ENCODE peak calls at places on chromosome 22, in ten cellular contexts. Y, B, N, G, M, V, X, F, C and Z are unnamed samples.
A peak's percentile ranks its signal among the peaks of the same experiment; 100 is the strongest.

GRCh38 chr22:23269441-23270211 is 89.3 kb downstream of the BCR start:
- DNase-seq in X (no peak), N (no peak), G (no peak), M (no peak), F (peak; percentile 69), Y (no peak), B (no peak), C (peak; percentile 21), V (no peak), Z (no peak)

GRCh38 chr22:19035474-19036228 is 86.6 kb downstream of the DGCR2 start:
- DNase-seq in Y (peak; percentile 54), F (peak; percentile 76), N (no peak), C (peak; percentile 53), B (peak; percentile 7), M (no peak), G (peak; percentile 8), V (no peak), X (no peak), Z (no peak)

GRCh38 chr22:28869736-28870135 is 13.6 kb upstream of the ZNRF3 start:
- DNase-seq in V (no peak), C (no peak), M (no peak), N (no peak), X (no peak), F (no peak), B (no peak), G (no peak), Y (no peak), Z (no peak)

GRCh38 chr22:47390026-47390970 is 627.8 kb downstream of the TBC1D22A start:
- DNase-seq in C (no peak), Y (no peak), F (no peak), X (no peak), G (no peak), V (no peak), B (no peak), M (no peak), N (no peak), Z (no peak)

GRCh38 chr22:50530857-50531545 is 1.2 kb upstream of the TYMP start:
- DNase-seq in V (peak; percentile 85), B (peak; percentile 85), C (peak; percentile 70), Y (peak; percentile 89), F (no peak), X (peak; percentile 73), M (no peak), N (no peak), G (peak; percentile 86), Z (peak; percentile 43)

GRCh38 chr22:20547029-20547428 is 39.6 kb downstream of the MED15 start:
- DNase-seq in M (no peak), X (no peak), F (no peak), N (no peak), G (no peak), V (no peak), C (no peak), Y (no peak), B (no peak), Z (no peak)

GRCh38 chr22:20131593-20131855 is at the start of gene ZDHHC8:
- DNase-seq in V (peak; percentile 24), X (peak; percentile 37), N (no peak), F (peak; percentile 97), C (no peak), B (no peak), Y (no peak), G (no peak), M (no peak), Z (no peak)

GRCh38 chr22:42431401-42432019 is 693 bp downstream of the NFAM1 start:
- DNase-seq in F (no peak), N (no peak), X (no peak), G (no peak), B (no peak), M (no peak), V (no peak), Y (no peak), C (peak; percentile 32), Z (no peak)

GRCh38 chr22:23353004-23353403 is 172.7 kb downstream of the BCR start:
- DNase-seq in M (no peak), V (no peak), C (no peak), X (no peak), F (no peak), Y (no peak), N (no peak), G (no peak), B (no peak), Z (no peak)

GRCh38 chr22:18056161-18056666 is 21.6 kb upstream of the PEX26 start:
- DNase-seq in G (peak; percentile 82), N (peak; percentile 88), V (peak; percentile 40), B (peak; percentile 63), F (peak; percentile 31), C (no peak), Y (peak; percentile 87), M (peak; percentile 52), X (no peak), Z (no peak)

GRCh38 chr22:29773233-29773632 is 6.1 kb downstream of the UQCR10 start:
- DNase-seq in N (peak; percentile 52), X (no peak), V (peak; percentile 57), C (no peak), G (no peak), Y (peak; percentile 66), B (peak; percentile 56), F (no peak), M (no peak), Z (no peak)

GRCh38 chr22:17743661-17744411 is 30.4 kb downstream of the BID start:
- DNase-seq in F (no peak), G (no peak), B (no peak), N (no peak), Y (no peak), V (no peak), C (no peak), M (no peak), X (no peak), Z (no peak)

GRCh38 chr22:18987765-18988164 is 51.7 kb upstream of the PRODH start:
- DNase-seq in N (no peak), Y (no peak), X (peak; percentile 46), C (peak; percentile 36), G (peak; percentile 6), B (peak; percentile 4), F (peak; percentile 85), V (peak; percentile 66), M (no peak), Z (no peak)

GRCh38 chr22:40193429-40194421 is 16.0 kb downstream of the TNRC6B start:
- DNase-seq in Y (no peak), G (peak; percentile 62), B (peak; percentile 49), X (peak; percentile 51), C (no peak), N (no peak), F (no peak), M (no peak), V (no peak), Z (no peak)
- TF ChIP-seq CTCF in Y (no peak), G (peak; percentile 48), B (peak; percentile 23), X (peak; percentile 63), C (peak; percentile 21), N (peak; percentile 71), F (peak; percentile 54), M (peak; percentile 41), V (no peak), Z (peak; percentile 56)

GRCh38 chr22:32413715-32414114 is 1.7 kb upstream of the RTCB start:
- DNase-seq in N (peak; percentile 33), X (no peak), Y (no peak), G (peak; percentile 49), B (peak; percentile 39), F (no peak), C (no peak), M (no peak), V (no peak), Z (no peak)
- TF ChIP-seq CTCF in N (peak; percentile 77), X (peak; percentile 43), Y (peak; percentile 7), G (peak; percentile 58), B (peak; percentile 33), F (peak; percentile 19), C (no peak), M (peak; percentile 43), V (no peak), Z (peak; percentile 58)

DNA sequence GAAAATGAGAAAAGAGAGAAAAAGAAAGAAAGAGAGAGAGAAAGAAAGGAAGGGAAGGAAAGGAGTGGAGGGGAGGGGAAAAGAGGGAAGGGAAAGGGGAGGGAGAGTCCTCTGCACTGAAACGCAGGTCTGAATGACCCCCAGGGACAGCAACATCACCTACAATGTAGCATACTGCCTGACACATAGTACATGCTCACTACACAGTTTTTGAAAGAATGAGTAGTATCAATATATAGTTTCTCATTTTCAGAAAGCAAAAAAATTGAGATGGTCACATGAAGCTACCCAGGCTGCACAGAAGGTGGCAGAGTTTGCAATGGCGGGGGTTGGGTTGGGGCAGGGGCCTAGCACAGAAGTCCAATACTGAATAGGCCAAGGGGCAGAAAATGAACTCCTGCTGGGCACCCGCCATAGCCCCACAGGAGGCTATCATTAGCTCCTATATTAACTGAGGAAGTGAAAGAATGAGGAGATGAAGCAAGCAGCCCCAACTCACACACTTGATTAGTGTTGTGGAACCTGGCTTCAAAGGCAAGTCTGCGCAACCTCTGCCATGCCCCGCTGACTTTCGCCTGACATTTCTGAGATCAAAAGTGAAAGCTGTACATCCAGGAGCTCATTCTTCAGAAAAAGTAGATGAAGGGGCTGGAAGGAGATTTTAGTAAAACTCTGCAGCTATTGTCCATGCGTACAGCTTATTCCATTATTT is 241.2 kb upstream of the SYN3 start:
- DNase-seq in Y (no peak), F (no peak), X (no peak), C (peak; percentile 36), G (no peak), V (no peak), M (no peak), N (no peak), B (no peak), Z (no peak)
- TF ChIP-seq CTCF in Y (no peak), F (no peak), X (no peak), C (peak; percentile 8), G (no peak), V (no peak), M (no peak), N (no peak), B (no peak), Z (no peak)

DNA sequence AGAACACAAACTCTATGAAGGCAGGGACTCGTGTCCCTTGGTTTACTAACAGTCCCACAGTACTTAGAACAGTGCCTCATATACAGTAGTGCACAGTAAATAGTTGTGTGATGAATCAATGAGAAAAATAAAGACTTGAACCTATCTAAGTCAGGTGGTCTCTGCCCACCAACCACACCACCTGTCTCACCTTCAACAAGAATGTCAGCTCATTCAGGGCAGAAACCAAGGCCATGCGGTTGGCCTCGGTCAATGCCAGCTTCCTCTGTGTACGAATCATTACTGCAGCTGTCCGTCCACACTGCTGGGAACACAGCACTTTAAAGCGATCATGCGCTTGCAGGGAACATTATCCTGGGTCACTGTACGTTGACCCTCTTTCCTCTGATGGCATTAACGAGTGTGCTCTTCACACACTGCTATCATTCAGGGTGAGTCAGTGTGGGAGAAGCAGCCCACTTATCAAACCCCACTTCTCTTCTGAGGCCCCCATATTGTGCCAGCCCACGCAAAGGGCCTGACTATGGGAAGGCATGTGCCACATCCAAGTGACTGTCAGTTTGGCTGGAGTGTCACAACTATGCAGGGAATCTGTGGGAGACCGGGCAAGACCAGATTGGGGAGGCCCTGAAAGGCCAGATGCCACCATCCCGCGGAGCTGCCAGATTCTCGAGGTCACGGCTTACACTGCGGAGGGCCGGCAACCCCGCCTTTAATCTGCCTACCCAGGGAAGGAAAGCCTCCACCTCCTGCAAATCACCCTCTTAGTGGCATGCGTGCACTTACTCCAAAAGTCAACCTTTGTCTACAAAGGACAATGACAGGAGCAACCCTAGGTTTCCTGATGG is 36.1 kb downstream of the LARGE1 start:
- DNase-seq in F (no peak), Y (no peak), V (no peak), M (no peak), B (no peak), C (no peak), X (no peak), G (no peak), N (no peak), Z (no peak)
- TF ChIP-seq CTCF in F (no peak), Y (no peak), V (no peak), M (no peak), B (no peak), C (no peak), X (no peak), G (no peak), N (no peak), Z (no peak)